ENCODE peak calls at places on chromosome 3, in six cellular contexts. P, B, C, D, Z and N are unnamed samples.
A peak's percentile ranks its signal among the peaks of the same experiment; 100 is the strongest.

GRCh38 chr3:182739619-182740018 is 53.7 kb upstream of the ATP11B start:
- DNase-seq in C (no peak), Z (no peak), D (no peak), P (peak; percentile 25), B (no peak), N (no peak)

GRCh38 chr3:75272708-75273107 is 391.4 kb upstream of the FRG2C start:
- DNase-seq in Z (no peak), P (no peak), D (no peak), C (no peak), B (no peak), N (no peak)

GRCh38 chr3:115141018-115141757 is 5.9 kb downstream of the ZBTB20 start:
- DNase-seq in C (no peak), D (no peak), Z (no peak), B (no peak), P (no peak), N (no peak)

GRCh38 chr3:24237971-24238767 is 256.5 kb downstream of the THRB start:
- DNase-seq in C (peak; percentile 80), B (no peak), P (peak; percentile 57), D (no peak), Z (peak; percentile 84), N (peak; percentile 63)

GRCh38 chr3:133606902-133607301 is 33.4 kb downstream of the CDV3 start:
- DNase-seq in C (no peak), Z (no peak), P (no peak), B (no peak), D (no peak), N (no peak)

GRCh38 chr3:55449527-55449926 is 37.6 kb downstream of the WNT5A start:
- DNase-seq in C (no peak), B (no peak), P (no peak), D (no peak), Z (no peak), N (no peak)

GRCh38 chr3:147120029-147120428 is 286.3 kb downstream of the ZIC4 start:
- DNase-seq in P (no peak), D (no peak), B (no peak), Z (no peak), C (peak; percentile 9), N (no peak)

GRCh38 chr3:146308222-146308621 is 57.3 kb upstream of the PLSCR4 start:
- DNase-seq in Z (no peak), D (no peak), P (no peak), B (no peak), C (no peak), N (no peak)

GRCh38 chr3:194871143-194871863 is 185.6 kb downstream of the FAM43A start:
- DNase-seq in Z (peak; percentile 76), D (no peak), B (peak; percentile 86), P (no peak), C (no peak), N (peak; percentile 46)

GRCh38 chr3:64489361-64490044 is 198.3 kb downstream of the ADAMTS9 start:
- DNase-seq in D (no peak), Z (peak; percentile 96), P (no peak), C (no peak), B (peak; percentile 80), N (peak; percentile 96)

GRCh38 chr3:158369279-158369678 is 201.7 kb upstream of the MLF1 start:
- DNase-seq in D (no peak), C (no peak), Z (no peak), P (no peak), B (no peak), N (no peak)

GRCh38 chr3:99012051-99012450 is 110.6 kb upstream of the DCBLD2 start:
- DNase-seq in D (no peak), B (no peak), P (no peak), Z (no peak), C (no peak), N (no peak)

GRCh38 chr3:167876603-167877325 is 141.2 kb downstream of the SERPINI1 start:
- DNase-seq in Z (no peak), B (no peak), P (no peak), C (no peak), D (no peak), N (no peak)

GRCh38 chr3:46076606-46077005 is 49.3 kb upstream of the XCR1 start:
- DNase-seq in C (peak; percentile 2), Z (no peak), B (no peak), D (no peak), P (no peak), N (no peak)

GRCh38 chr3:169659858-169660614 is 3.5 kb downstream of the MECOM start:
- DNase-seq in Z (peak; percentile 66), C (no peak), D (no peak), B (no peak), P (no peak), N (peak; percentile 49)

GRCh38 chr3:159432721-159433300 is 555.8 kb upstream of the IL12A start:
- DNase-seq in B (no peak), D (no peak), C (peak; percentile 34), Z (no peak), P (no peak), N (no peak)

GRCh38 chr3:186530415-186530814 is 13.8 kb downstream of the CRYGS start:
- DNase-seq in P (no peak), C (no peak), D (no peak), B (no peak), Z (no peak), N (no peak)

GRCh38 chr3:178646205-178646604 is 110.0 kb downstream of the KCNMB2 start:
- DNase-seq in C (no peak), B (no peak), P (no peak), Z (no peak), D (no peak), N (no peak)

GRCh38 chr3:178947738-178948137 is 123.9 kb downstream of the ZMAT3 start:
- DNase-seq in Z (no peak), C (peak; percentile 8), P (no peak), B (no peak), D (no peak), N (no peak)

GRCh38 chr3:159733194-159733860 is 255.3 kb upstream of the IL12A start:
- DNase-seq in D (no peak), Z (no peak), B (no peak), P (no peak), C (no peak), N (no peak)

GRCh38 chr3:12582730-12583129 is 25.8 kb downstream of the MKRN2 start:
- DNase-seq in C (no peak), D (no peak), Z (no peak), B (no peak), P (no peak), N (no peak)

GRCh38 chr3:170470063-170471006 is 51.7 kb downstream of the CLDN11 start:
- DNase-seq in P (no peak), D (no peak), C (peak; percentile 57), Z (no peak), B (no peak), N (no peak)

GRCh38 chr3:159165972-159166371 is 364.1 kb downstream of the MFSD1 start:
- DNase-seq in B (no peak), P (no peak), C (no peak), Z (no peak), D (no peak), N (no peak)

GRCh38 chr3:150721285-150722130 is 17.8 kb upstream of the ERICH6 start:
- DNase-seq in C (peak; percentile 75), D (no peak), P (no peak), Z (no peak), B (no peak), N (no peak)

GRCh38 chr3:59809016-59809415 is 759.2 kb upstream of the CFAP20DC start:
- DNase-seq in D (no peak), Z (no peak), C (no peak), P (no peak), B (no peak), N (no peak)

GRCh38 chr3:101762041-101762646 is 16.9 kb upstream of the NXPE3 start:
- DNase-seq in C (no peak), D (no peak), P (no peak), Z (no peak), B (no peak), N (no peak)

GRCh38 chr3:112005091-112005672 is 6.5 kb downstream of the TAGLN3 start:
- DNase-seq in C (no peak), D (no peak), B (no peak), P (no peak), Z (no peak), N (no peak)

GRCh38 chr3:38149701-38150100 is 11.2 kb downstream of the MYD88 start:
- DNase-seq in D (no peak), B (no peak), P (peak; percentile 37), C (no peak), Z (no peak), N (no peak)

GRCh38 chr3:152737021-152737908 is 97.7 kb upstream of the P2RY1 start:
- DNase-seq in P (no peak), B (no peak), Z (no peak), D (no peak), C (no peak), N (no peak)

GRCh38 chr3:108391917-108392585 is 95.7 kb downstream of the HHLA2 start:
- DNase-seq in D (no peak), B (no peak), C (no peak), P (no peak), Z (no peak), N (no peak)

GRCh38 chr3:135806342-135806741 is 159.2 kb upstream of the PPP2R3A start:
- DNase-seq in P (no peak), Z (no peak), D (no peak), B (no peak), C (peak; percentile 8), N (no peak)

GRCh38 chr3:79109758-79110157 is 658.0 kb downstream of the ROBO1 start:
- DNase-seq in D (no peak), P (no peak), B (no peak), Z (no peak), C (no peak), N (no peak)

GRCh38 chr3:73681610-73682009 is 56.9 kb upstream of the PDZRN3 start:
- DNase-seq in P (no peak), D (no peak), B (no peak), Z (no peak), C (no peak), N (no peak)

GRCh38 chr3:151974067-151974466 is 100.6 kb downstream of the SUCNR1 start:
- DNase-seq in P (no peak), B (no peak), Z (no peak), C (no peak), D (no peak), N (no peak)

GRCh38 chr3:31567036-31567435 is 34.3 kb downstream of the STT3B start:
- DNase-seq in Z (peak; percentile 68), B (no peak), C (no peak), P (no peak), D (no peak), N (peak; percentile 49)